ENCODE peak calls at places on chromosomes 12 and 14, in six cellular contexts. S is NCI-H1092; O is heart right ventricle; T is activated effector memory CD4-positive, alpha-beta T cell treated with Interleukin-2 at 50 U/mL for 16 hours; X is activated T-cell treated with anti-CD3 and anti-CD28 coated beads, Interleukin-2, amount 50 U/mL, for 48 hours; A is ovary. L is an unnamed sample.

GRCh38 chr12:109020750-109021380 is at the start of gene SVOP:
- DNase-seq in S (peak; percentile 79), X (peak; percentile 44), A (peak; percentile 45), T (no peak), O (peak; percentile 83), L (peak; percentile 93)

GRCh38 chr12:11812558-11813421 is 163.3 kb downstream of the ETV6 start:
- DNase-seq in A (no peak), X (peak; percentile 41), S (peak; percentile 12), T (no peak), O (peak; percentile 39), L (peak; percentile 35)

GRCh38 chr12:6822461-6823135 is 977 bp downstream of the GPR162 start:
- DNase-seq in T (no peak), O (no peak), A (no peak), S (no peak), X (no peak), L (peak; percentile 3)

GRCh38 chr14:90109858-90110257 is 48.1 kb downstream of the KCNK13 start:
- DNase-seq in X (no peak), S (no peak), T (no peak), A (no peak), O (no peak), L (no peak)

GRCh38 chr12:13069380-13069779 is 25.2 kb downstream of the FAM234B start:
- DNase-seq in O (no peak), S (no peak), T (no peak), A (no peak), X (no peak), L (no peak)

GRCh38 chr12:124837249-124837897 is 26.3 kb downstream of the SCARB1 start:
- DNase-seq in X (no peak), A (no peak), T (no peak), S (no peak), O (no peak), L (no peak)

GRCh38 chr14:50955373-50956043 is 11.2 kb upstream of the PYGL start:
- DNase-seq in S (no peak), X (peak; percentile 55), O (peak; percentile 37), A (no peak), T (no peak), L (peak; percentile 91)

GRCh38 chr12:129073157-129073915 is 220.1 kb downstream of the GLT1D1 start:
- DNase-seq in A (no peak), O (no peak), S (no peak), X (no peak), T (no peak), L (no peak)

GRCh38 chr12:96457191-96457930 is 32.0 kb upstream of the CFAP54 start:
- DNase-seq in X (no peak), T (no peak), O (no peak), S (no peak), A (no peak), L (no peak)

GRCh38 chr12:85865905-85866304 is 8.2 kb upstream of the NTS start:
- DNase-seq in X (no peak), S (no peak), T (no peak), A (no peak), O (peak; percentile 23), L (no peak)

GRCh38 chr12:121128908-121129704 is 3.6 kb upstream of the P2RX7 start:
- DNase-seq in S (no peak), T (peak; percentile 72), A (peak; percentile 84), X (peak; percentile 91), O (peak; percentile 77), L (peak; percentile 26)

GRCh38 chr14:92578511-92578910 is 64.9 kb downstream of the RIN3 start:
- DNase-seq in X (no peak), T (no peak), O (no peak), A (no peak), S (no peak), L (no peak)

GRCh38 chr14:71333705-71334104 is 426.4 kb downstream of the PCNX1 start:
- DNase-seq in X (peak; percentile 28), O (no peak), A (no peak), S (no peak), T (no peak), L (no peak)

GRCh38 chr12:95179011-95179410 is 38.3 kb downstream of the FGD6 start:
- DNase-seq in S (no peak), X (no peak), T (no peak), A (no peak), O (no peak), L (no peak)

L was measured in hepatocyte.